ENCODE peak calls at places on chromosome 11, in eight cellular contexts. K, X, N, J, A, M, L and U are unnamed samples.

GRCh38 chr11:66586136-66586535 is 6.7 kb downstream of the CCDC87 start:
- DNase-seq in J (no peak), K (no peak), M (no peak), A (no peak), L (no peak), X (no peak), N (no peak), U (no peak)

GRCh38 chr11:43943357-43943930 is 1.0 kb downstream of the C11orf96 start:
- DNase-seq in L (no peak), N (peak), X (no peak), J (peak), A (no peak), K (no peak), M (no peak), U (no peak)

GRCh38 chr11:70303070-70303469 is 32.6 kb downstream of the PPFIA1 start:
- DNase-seq in M (no peak), L (no peak), J (peak), K (no peak), A (no peak), N (peak), X (peak), U (no peak)

GRCh38 chr11:19903620-19904069 is 191.0 kb downstream of the NAV2 start:
- DNase-seq in L (peak), N (peak), K (peak), A (peak), M (peak), X (peak), J (peak), U (peak)

GRCh38 chr11:25612806-25613205 is 719.1 kb upstream of the ANO3 start:
- DNase-seq in N (no peak), X (no peak), A (no peak), M (no peak), K (no peak), J (no peak), L (no peak), U (no peak)

GRCh38 chr11:128481135-128481534 is 106.2 kb downstream of the ETS1 start:
- DNase-seq in L (no peak), X (no peak), N (peak), M (no peak), J (peak), A (no peak), K (no peak), U (no peak)

GRCh38 chr11:1557904-1558831 is 13.9 kb downstream of the DUSP8 start:
- DNase-seq in M (no peak), K (no peak), A (no peak), X (peak), L (no peak), N (peak), J (peak), U (no peak)

GRCh38 chr11:115311949-115312348 is 192.3 kb downstream of the CADM1 start:
- DNase-seq in A (no peak), K (no peak), L (no peak), N (no peak), X (no peak), M (no peak), J (no peak), U (no peak)

GRCh38 chr11:62324738-62325556 is 12.3 kb upstream of the ASRGL1 start:
- DNase-seq in J (peak), M (peak), K (peak), X (no peak), A (peak), L (peak), N (peak), U (peak)

GRCh38 chr11:72812968-72813739 is 1.1 kb upstream of the ATG16L2 start:
- DNase-seq in L (peak), J (peak), A (peak), K (peak), M (no peak), X (peak), N (peak), U (peak)

GRCh38 chr11:107898270-107898669 is 30.0 kb upstream of the RAB39A start:
- DNase-seq in A (peak), J (peak), L (no peak), K (no peak), M (peak), X (no peak), N (peak), U (peak)

GRCh38 chr11:66438504-66439466 is at the start of gene MRPL11:
- DNase-seq in J (peak), M (peak), K (peak), L (peak), A (peak), N (peak), X (peak), U (peak)

GRCh38 chr11:29448246-29448877 is 568.5 kb downstream of the KCNA4 start:
- DNase-seq in A (peak), J (peak), L (no peak), X (no peak), N (peak), K (no peak), M (no peak), U (peak)

GRCh38 chr11:134643115-134643514 is 231.1 kb upstream of the B3GAT1 start:
- DNase-seq in L (no peak), N (no peak), A (no peak), K (no peak), X (peak), J (no peak), M (no peak), U (no peak)

GRCh38 chr11:118639899-118640298 is 32.5 kb downstream of the PHLDB1 start:
- DNase-seq in A (no peak), L (no peak), N (no peak), K (no peak), J (no peak), M (no peak), X (no peak), U (no peak)
- TF ChIP-seq CTCF in A (no peak), L (no peak), N (no peak), K (no peak), J (no peak), M (no peak), X (no peak), U (no peak)

DNA sequence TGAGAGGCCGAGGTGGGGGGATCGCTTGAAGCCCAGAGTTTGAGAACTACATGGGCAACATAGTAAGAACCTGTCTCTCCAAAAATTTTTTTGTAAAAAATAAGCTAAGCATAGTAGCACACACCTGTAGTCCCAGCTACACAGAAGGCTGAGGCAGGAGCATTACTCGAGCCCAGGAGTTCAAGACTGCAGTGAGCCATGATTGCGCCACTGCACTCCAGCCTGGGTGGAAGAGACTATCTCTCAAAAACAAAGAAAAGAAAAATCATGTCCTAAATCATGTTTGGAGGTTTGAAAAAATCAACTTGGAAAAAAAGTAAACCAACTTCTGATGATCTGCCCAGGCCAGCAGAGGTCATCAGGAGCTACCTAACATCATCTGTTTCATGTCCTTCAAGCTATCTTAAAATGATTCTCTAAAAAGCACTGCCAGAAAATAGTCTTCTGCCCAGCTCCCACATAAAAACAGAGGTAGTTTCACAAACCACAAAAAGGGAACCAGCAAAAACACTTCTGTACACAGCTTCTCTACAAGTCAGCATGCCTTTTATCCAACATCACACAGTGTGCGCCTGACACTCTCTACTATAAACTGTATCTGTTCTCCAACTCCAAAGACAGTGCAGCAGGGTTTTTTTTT is 165.0 kb downstream of the SOX6 start:
- DNase-seq in A (peak), K (no peak), L (no peak), M (no peak), J (no peak), X (no peak), N (no peak), U (peak)
- TF ChIP-seq CTCF in A (no peak), K (no peak), L (no peak), M (no peak), J (no peak), X (no peak), N (no peak), U (peak)

DNA sequence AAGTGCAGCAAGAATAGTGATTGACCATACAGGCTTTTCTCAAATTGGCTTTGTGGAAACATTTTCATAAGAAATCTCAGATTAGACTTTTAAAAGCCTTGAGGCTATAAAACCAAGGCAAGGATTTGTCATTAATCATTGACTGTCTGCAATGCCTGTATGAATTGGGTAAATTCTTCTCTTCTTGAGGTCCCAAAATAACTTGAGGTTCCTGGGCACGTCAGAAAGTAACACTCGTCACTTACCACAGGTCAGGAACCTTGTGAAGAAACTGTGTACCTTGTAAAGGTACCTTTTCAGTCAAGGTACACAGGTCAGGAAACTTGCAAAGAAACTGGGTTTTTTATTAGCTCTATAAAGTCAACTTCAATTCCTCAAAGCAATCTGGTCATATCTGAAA is 43.3 kb upstream of the SORL1 start:
- DNase-seq in J (no peak), K (no peak), L (no peak), X (no peak), N (no peak), M (no peak), A (no peak), U (no peak)
- TF ChIP-seq CTCF in J (no peak), K (no peak), L (no peak), X (no peak), N (no peak), M (no peak), A (no peak), U (no peak)

GRCh38 chr11:3037041-3037944 is 19.9 kb downstream of the CARS1 start:
- DNase-seq in L (no peak), A (peak), K (peak), X (peak), N (peak), J (peak), M (no peak), U (peak)
- TF ChIP-seq CTCF in L (peak), A (peak), K (peak), X (peak), N (peak), J (peak), M (peak), U (peak)